ENCODE peak calls at places on chromosome 17, in eight cellular contexts. I is stimulated activated CD8-positive, alpha-beta memory T cell treated with anti-CD3 and anti-CD28 coated beads, Interleukin-15, amount 100 ng/mL, for 48 hours; B is Daoy; G is EL; Q is activated T-cell treated with anti-CD3 and anti-CD28 coated beads, Interleukin-2, amount 50 U/mL, for 72 hours; M is NCI-H1417; R is NCI-H1436; U is stimulated activated CD4-positive, alpha-beta T cell treated with anti-CD3 and anti-CD28 coated beads, Interleukin-1b, Interleukin-23, amount 100 ng/mL, for 4 hours. D is an unnamed sample.

GRCh38 chr17:80892900-80893603 is 98.6 kb upstream of the CHMP6 start:
- DNase-seq in I (no peak), B (peak; percentile 98), G (peak; percentile 94), Q (peak; percentile 71), M (no peak), R (no peak), U (peak; percentile 36), D (no peak)

GRCh38 chr17:45847747-45848146 is 3.1 kb downstream of the SPPL2C start:
- DNase-seq in I (no peak), B (no peak), G (no peak), Q (no peak), M (no peak), R (no peak), U (no peak), D (no peak)

GRCh38 chr17:15341385-15341849 is at the start of gene TEKT3:
- DNase-seq in I (peak; percentile 9), B (peak; percentile 91), G (peak; percentile 81), Q (peak; percentile 19), M (no peak), R (no peak), U (no peak), D (peak; percentile 95)

GRCh38 chr17:3788200-3788599 is 12.8 kb downstream of the ITGAE start:
- DNase-seq in I (no peak), B (peak; percentile 50), G (no peak), Q (no peak), M (no peak), R (no peak), U (no peak), D (no peak)

GRCh38 chr17:45894022-45894784 is at the start of gene MAPT:
- DNase-seq in I (peak; percentile 77), B (peak; percentile 94), G (peak; percentile 89), Q (peak; percentile 92), M (peak; percentile 95), R (peak; percentile 97), U (peak; percentile 69), D (peak; percentile 94)

GRCh38 chr17:6506679-6507231 is 49.6 kb downstream of the PITPNM3 start:
- DNase-seq in I (no peak), B (peak; percentile 88), G (peak; percentile 73), Q (no peak), M (no peak), R (no peak), U (no peak), D (no peak)

GRCh38 chr17:40960144-40960543 is 6.6 kb downstream of the KRT39 start:
- DNase-seq in I (no peak), B (no peak), G (no peak), Q (no peak), M (no peak), R (no peak), U (no peak), D (no peak)

GRCh38 chr17:8995711-8996110 is 25.6 kb upstream of the NTN1 start:
- DNase-seq in I (no peak), B (no peak), G (no peak), Q (no peak), M (no peak), R (no peak), U (no peak), D (no peak)

GRCh38 chr17:79393358-79394038 is 217.4 kb downstream of the RBFOX3 start:
- DNase-seq in I (peak; percentile 40), B (peak; percentile 85), G (peak; percentile 54), Q (peak; percentile 82), M (peak; percentile 85), R (peak; percentile 73), U (peak; percentile 65), D (no peak)

GRCh38 chr17:78278139-78278741 is 46.8 kb downstream of the TMEM235 start:
- DNase-seq in I (no peak), B (no peak), G (no peak), Q (no peak), M (peak; percentile 65), R (peak; percentile 53), U (no peak), D (no peak)

GRCh38 chr17:50263293-50264262 is 10.7 kb upstream of the TMEM92 start:
- DNase-seq in I (no peak), B (no peak), G (no peak), Q (no peak), M (no peak), R (no peak), U (no peak), D (peak; percentile 55)

GRCh38 chr17:66753126-66753920 is 81.6 kb upstream of the CACNG5 start:
- DNase-seq in I (no peak), B (no peak), G (no peak), Q (no peak), M (no peak), R (no peak), U (no peak), D (no peak)

GRCh38 chr17:52678211-52678610 is 519.7 kb upstream of the CA10 start:
- DNase-seq in I (no peak), B (no peak), G (no peak), Q (no peak), M (no peak), R (no peak), U (no peak), D (no peak)

GRCh38 chr17:67132366-67132765 is 88.0 kb downstream of the CACNG1 start:
- DNase-seq in I (no peak), B (no peak), G (no peak), Q (no peak), M (no peak), R (peak; percentile 83), U (no peak), D (no peak)

GRCh38 chr17:8163978-8164814 is 1.4 kb upstream of the VAMP2 start:
- DNase-seq in I (peak; percentile 62), B (peak; percentile 34), G (peak; percentile 59), Q (peak; percentile 78), M (no peak), R (peak; percentile 28), U (peak; percentile 45), D (no peak)

GRCh38 chr17:17994271-17994670 is 21.6 kb downstream of the DRC3 start:
- DNase-seq in I (no peak), B (peak; percentile 40), G (peak; percentile 35), Q (peak; percentile 17), M (no peak), R (peak; percentile 64), U (no peak), D (no peak)

GRCh38 chr17:70420876-70421445 is 251.6 kb downstream of the KCNJ2 start:
- DNase-seq in I (no peak), B (no peak), G (no peak), Q (no peak), M (no peak), R (no peak), U (no peak), D (no peak)

GRCh38 chr17:45895969-45896793 is 1.8 kb downstream of the MAPT start:
- DNase-seq in I (no peak), B (no peak), G (no peak), Q (no peak), M (peak; percentile 16), R (peak; percentile 42), U (no peak), D (no peak)

GRCh38 chr17:74010903-74011302 is 192.6 kb upstream of the RPL38 start:
- DNase-seq in I (no peak), B (no peak), G (no peak), Q (no peak), M (no peak), R (no peak), U (no peak), D (peak; percentile 69)

GRCh38 chr17:41651625-41652460 is 27.5 kb upstream of the KRT17 start:
- DNase-seq in I (no peak), B (no peak), G (no peak), Q (no peak), M (no peak), R (no peak), U (no peak), D (no peak)

GRCh38 chr17:6831662-6832263 is at the start of gene TEKT1:
- DNase-seq in I (peak; percentile 34), B (peak; percentile 88), G (peak; percentile 32), Q (peak; percentile 62), M (peak; percentile 1), R (peak; percentile 62), U (peak; percentile 32), D (no peak)

GRCh38 chr17:51045616-51046526 is 74.8 kb downstream of the SPAG9 start:
- DNase-seq in I (no peak), B (no peak), G (no peak), Q (no peak), M (no peak), R (no peak), U (no peak), D (no peak)

GRCh38 chr17:68401288-68401687 is 56.0 kb downstream of the WIPI1 start:
- DNase-seq in I (no peak), B (no peak), G (no peak), Q (no peak), M (no peak), R (no peak), U (no peak), D (peak; percentile 51)